ENCODE peak calls at places on chromosome 20, in five cellular contexts. E is SK-N-SH, U is HepG2, K is K562, Q is H1. G is an unnamed sample.

GRCh38 chr20:24149881-24150307 is 161.3 kb upstream of the GGTLC1 start:
- DNase-seq in E (peak), U (peak), K (peak), Q (no peak), G (no peak)

GRCh38 chr20:16505894-16506293 is 67.4 kb downstream of the KIF16B start:
- DNase-seq in K (no peak), U (no peak), E (no peak), Q (no peak), G (no peak)

GRCh38 chr20:58700823-58701222 is 8.2 kb downstream of the NPEPL1 start:
- DNase-seq in Q (no peak), E (no peak), K (no peak), U (no peak), G (no peak)

GRCh38 chr20:3614509-3614908 is 48.7 kb downstream of the GFRA4 start:
- DNase-seq in U (no peak), K (no peak), Q (no peak), E (no peak), G (no peak)

GRCh38 chr20:53735536-53736050 is 142.0 kb upstream of the ZNF217 start:
- DNase-seq in Q (no peak), U (no peak), E (no peak), K (no peak), G (peak)

GRCh38 chr20:53934421-53935352 is 135.7 kb downstream of the BCAS1 start:
- DNase-seq in K (peak), Q (no peak), E (no peak), U (no peak), G (no peak)

GRCh38 chr20:35661013-35661412 is 3.7 kb downstream of the CPNE1 start:
- DNase-seq in K (no peak), Q (no peak), E (no peak), U (no peak), G (no peak)

GRCh38 chr20:56247954-56248782 is at the start of gene MC3R:
- DNase-seq in U (peak), E (peak), Q (peak), K (peak), G (peak)

GRCh38 chr20:25525295-25525694 is 60.0 kb downstream of the NINL start:
- DNase-seq in Q (no peak), K (no peak), U (no peak), E (no peak), G (no peak)

GRCh38 chr20:1816384-1817381 is 78.5 kb upstream of the SIRPA start:
- DNase-seq in E (no peak), Q (no peak), U (no peak), K (no peak), G (peak)

GRCh38 chr20:8271727-8272126 is 139.7 kb downstream of the PLCB1 start:
- DNase-seq in Q (no peak), E (no peak), K (no peak), U (no peak), G (no peak)

GRCh38 chr20:47576516-47577033 is 74.9 kb downstream of the NCOA3 start:
- DNase-seq in Q (no peak), K (peak), U (peak), E (peak), G (peak)

GRCh38 chr20:41480054-41480770 is 113.6 kb upstream of the EMILIN3 start:
- DNase-seq in Q (no peak), U (no peak), K (no peak), E (no peak), G (peak)

GRCh38 chr20:878511-879307 is 37.4 kb downstream of the ANGPT4 start:
- DNase-seq in Q (no peak), U (no peak), E (no peak), K (peak), G (no peak)

GRCh38 chr20:16488086-16488485 is 85.2 kb downstream of the KIF16B start:
- DNase-seq in Q (no peak), U (no peak), E (no peak), K (no peak), G (no peak)

GRCh38 chr20:21534453-21534852 is 20.6 kb upstream of the NKX2-2 start:
- DNase-seq in U (no peak), K (no peak), Q (no peak), E (no peak), G (no peak)

GRCh38 chr20:31821427-31821826 is 2.3 kb downstream of the MYLK2 start:
- DNase-seq in E (no peak), U (no peak), Q (no peak), K (no peak), G (no peak)

GRCh38 chr20:35768731-35769664 is 2.8 kb upstream of the PHF20 start:
- DNase-seq in E (peak), Q (peak), K (peak), U (peak), G (peak)

GRCh38 chr20:23415958-23416583 is 5.2 kb downstream of the NAPB start:
- DNase-seq in U (no peak), K (no peak), Q (no peak), E (no peak), G (no peak)

GRCh38 chr20:25059866-25060465 is 2.0 kb upstream of the ACSS1 start:
- DNase-seq in E (no peak), K (no peak), Q (no peak), U (no peak), G (no peak)

GRCh38 chr20:15320941-15321340 is 983.5 kb upstream of the FLRT3 start:
- DNase-seq in U (no peak), K (no peak), Q (no peak), E (no peak), G (no peak)

GRCh38 chr20:3732327-3733118 is at the start of gene HSPA12B:
- DNase-seq in E (peak), U (no peak), Q (no peak), K (peak), G (no peak)

GRCh38 chr20:13220194-13220856 is 749 bp upstream of the ISM1 start:
- DNase-seq in U (no peak), K (no peak), E (peak), Q (peak), G (peak)

GRCh38 chr20:58481541-58482021 is 33.6 kb downstream of the APCDD1L start:
- DNase-seq in Q (peak), K (peak), E (no peak), U (peak), G (peak)

GRCh38 chr20:57073402-57073801 is 193.0 kb downstream of the BMP7 start:
- DNase-seq in U (no peak), Q (no peak), K (no peak), E (no peak), G (no peak)

GRCh38 chr20:21395666-21396044 is 1.7 kb downstream of the NKX2-4 start:
- DNase-seq in U (no peak), K (no peak), E (no peak), Q (no peak), G (no peak)

GRCh38 chr20:2237059-2237458 is 58.7 kb upstream of the TGM3 start:
- DNase-seq in U (no peak), Q (no peak), K (no peak), E (no peak), G (peak)

GRCh38 chr20:32470025-32470861 is 112.1 kb downstream of the ASXL1 start:
- DNase-seq in K (peak), Q (no peak), U (peak), E (peak), G (peak)

GRCh38 chr20:1301031-1301529 is 27.9 kb downstream of the SDCBP2 start:
- DNase-seq in E (no peak), Q (no peak), U (no peak), K (peak), G (peak)

GRCh38 chr20:31678389-31679356 is 41.0 kb downstream of the COX4I2 start:
- DNase-seq in Q (no peak), K (no peak), E (no peak), U (peak), G (no peak)

GRCh38 chr20:57983082-57983481 is 245.4 kb downstream of the ANKRD60 start:
- DNase-seq in K (no peak), Q (no peak), E (no peak), U (no peak), G (no peak)

GRCh38 chr20:43636429-43636828 is 30.5 kb upstream of the MYBL2 start:
- DNase-seq in Q (no peak), U (no peak), K (no peak), E (no peak), G (no peak)

GRCh38 chr20:54237544-54237943 is 29.7 kb downstream of the PFDN4 start:
- DNase-seq in E (no peak), Q (no peak), K (no peak), U (no peak), G (no peak)

GRCh38 chr20:35320396-35321126 is 28.3 kb upstream of the FAM83C start:
- DNase-seq in K (no peak), Q (no peak), U (peak), E (no peak), G (no peak)

GRCh38 chr20:63037669-63038268 is 31.0 kb upstream of the BHLHE23 start:
- DNase-seq in K (no peak), U (no peak), E (no peak), Q (no peak), G (no peak)

GRCh38 chr20:62710886-62711702 is 2.5 kb downstream of the NTSR1 start:
- DNase-seq in E (peak), K (peak), U (no peak), Q (no peak), G (peak)

GRCh38 chr20:63102720-63103375 is 96.1 kb upstream of the BHLHE23 start:
- DNase-seq in Q (no peak), E (peak), K (no peak), U (no peak), G (no peak)

GRCh38 chr20:46309945-46310344 is 1.6 kb upstream of the CDH22 start:
- DNase-seq in U (no peak), E (no peak), Q (no peak), K (no peak), G (no peak)

GRCh38 chr20:46306743-46307138 is 1.6 kb downstream of the CDH22 start:
- DNase-seq in K (no peak), Q (no peak), U (no peak), E (no peak), G (no peak)

GRCh38 chr20:46307999-46308257 is 370 bp downstream of the CDH22 start:
- DNase-seq in E (peak), Q (no peak), K (no peak), U (no peak), G (no peak)

GRCh38 chr20:46307139-46307998 is 929 bp downstream of the CDH22 start:
- DNase-seq in Q (peak), K (peak), U (peak), E (peak), G (peak)

DNA sequence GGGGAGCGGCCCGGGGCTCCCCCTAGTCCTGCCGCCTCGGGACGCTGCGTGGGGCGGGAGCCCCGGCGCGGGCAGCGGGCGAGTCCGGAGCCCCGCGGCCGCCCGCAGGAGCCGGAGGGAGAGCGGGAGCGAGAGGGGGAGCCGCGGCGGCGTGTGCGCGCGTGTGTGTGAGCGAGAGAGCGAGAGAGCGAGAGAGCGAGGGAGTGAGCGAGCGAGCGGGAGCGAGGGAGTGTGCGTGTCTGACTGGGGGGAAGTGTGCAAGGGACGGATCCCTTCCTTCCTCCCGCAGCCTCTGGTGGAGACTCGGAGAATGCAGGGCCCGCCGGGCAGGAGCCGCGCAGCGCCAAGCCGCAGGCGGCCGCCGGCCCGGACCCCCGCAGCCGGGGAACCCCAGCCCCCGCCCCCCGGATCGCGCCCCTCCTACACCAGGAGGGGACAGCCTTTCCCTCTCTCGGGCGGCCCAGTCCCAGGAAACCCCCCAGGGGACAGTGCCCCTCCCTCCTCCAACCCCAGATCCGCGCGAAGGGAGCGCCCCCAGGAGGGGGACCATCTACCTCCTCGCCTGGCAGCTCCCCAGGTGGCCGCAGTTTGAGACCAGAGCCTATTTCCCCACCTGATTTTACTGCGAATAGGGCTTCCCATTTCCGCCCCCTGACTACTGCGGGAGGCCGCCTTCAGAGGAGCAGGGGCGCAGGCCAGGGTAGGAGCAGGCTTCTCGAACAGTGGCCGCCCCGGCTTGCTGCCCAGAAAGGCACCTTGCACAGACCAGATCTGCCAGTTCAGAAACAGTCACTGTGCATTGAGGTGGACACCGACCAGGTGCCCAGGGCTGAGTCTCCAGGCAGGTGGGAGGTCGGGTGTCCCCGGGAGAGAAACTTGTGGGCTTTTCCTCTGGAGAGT is at the start of gene CDH22:
- DNase-seq in E (peak), U (peak), K (peak), Q (no peak), G (peak)
- TF ChIP-seq GABPA in E (no peak), U (peak), K (no peak), Q (no peak), G (no peak)

DNA sequence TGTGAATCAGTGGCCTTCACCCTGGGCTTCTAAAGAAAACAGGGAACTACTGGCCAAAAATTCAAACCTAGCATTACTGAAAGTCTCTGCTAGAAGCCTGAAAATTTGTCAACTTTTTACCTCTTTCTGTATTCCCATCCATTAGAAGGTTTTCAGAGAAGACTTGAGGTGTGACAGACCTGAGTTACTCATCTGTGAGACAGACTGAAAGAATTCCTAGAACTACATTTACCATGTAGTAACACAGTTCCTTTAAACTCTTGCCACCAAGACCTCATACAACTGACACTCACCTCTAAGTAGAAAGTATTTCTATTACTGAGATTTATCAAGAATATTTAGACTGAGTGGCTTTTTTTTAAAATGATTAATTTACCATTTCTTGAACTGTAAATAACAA is 4.5 kb downstream of the DPM1 start:
- DNase-seq in E (no peak), K (no peak), Q (no peak), U (no peak), G (no peak)
- H3K4me3 ChIP-seq in E (no peak), K (no peak), Q (no peak), U (no peak), G (no peak)

GRCh38 chr20:38272398-38272797 is 11.9 kb upstream of the KIAA1755 start:
- DNase-seq in U (no peak), K (no peak), Q (no peak), E (no peak), G (no peak)

GRCh38 chr20:38275815-38276550 is 15.4 kb upstream of the KIAA1755 start:
- DNase-seq in U (peak), E (no peak), K (no peak), Q (no peak), G (no peak)

GRCh38 chr20:38271609-38272120 is 11.1 kb upstream of the KIAA1755 start:
- DNase-seq in Q (no peak), E (no peak), K (no peak), U (no peak), G (no peak)

GRCh38 chr20:38270869-38271608 is 10.5 kb upstream of the KIAA1755 start:
- DNase-seq in U (no peak), E (no peak), K (no peak), Q (no peak), G (no peak)

DNA sequence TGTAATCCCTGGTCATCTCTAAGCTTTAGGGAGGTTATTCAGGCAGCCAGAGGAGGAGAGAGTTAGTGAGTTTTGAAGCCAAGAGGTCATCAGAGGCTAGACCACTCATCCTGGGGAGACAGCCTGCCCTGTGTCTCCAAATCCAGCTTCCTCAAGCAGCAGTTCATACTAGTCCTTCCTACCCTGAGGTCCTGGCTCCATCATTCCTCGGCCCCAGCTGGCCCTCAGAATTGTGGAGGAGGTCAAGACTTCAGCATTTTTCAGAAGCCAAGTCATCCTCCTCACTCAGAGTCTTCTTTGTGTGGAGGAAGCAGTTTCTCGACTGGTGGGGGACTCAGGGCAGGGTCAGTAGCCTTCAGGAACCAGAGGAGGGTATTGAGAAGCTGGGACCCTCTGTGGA is 12.4 kb upstream of the KIAA1755 start:
- DNase-seq in K (no peak), U (no peak), Q (no peak), E (no peak), G (no peak)
- H3K27ac ChIP-seq in K (no peak), U (no peak), Q (no peak), E (peak), G (no peak)

DNA sequence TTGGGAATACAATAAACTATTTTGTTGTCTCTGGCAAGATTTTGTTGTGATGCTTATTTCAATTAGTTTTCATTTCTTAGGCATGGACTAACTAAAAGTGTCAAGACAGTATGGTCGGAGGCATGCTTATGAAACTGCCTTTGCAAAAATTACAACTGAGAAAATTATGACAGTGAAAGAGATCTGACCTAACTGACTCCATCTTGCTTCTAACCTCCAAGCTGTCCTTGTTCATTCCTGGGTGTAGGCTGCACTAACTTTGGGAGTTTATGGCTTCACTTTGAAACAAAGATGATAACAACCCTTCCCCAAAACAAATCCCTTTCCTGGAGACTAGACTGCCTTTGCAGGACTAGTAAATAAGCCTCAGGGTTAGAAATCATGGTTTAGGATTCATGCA is 4.1 kb upstream of the SHLD1 start:
- DNase-seq in K (no peak), E (no peak), U (no peak), Q (no peak), G (no peak)
- TF ChIP-seq GABPA in K (no peak), E (no peak), U (no peak), Q (no peak), G (no peak)